ENCODE peak calls at places on chromosomes 7 and 10, in eight cellular contexts. Q is choroid plexus epithelial cell, E is osteoblast, G is endothelial cell, L is NCI-H146, N is KBM-7, M is H1, H is fibroblast of lung. B is an unnamed sample.

GRCh38 chr7:112097524-112097923 is 108.7 kb downstream of the DOCK4 start:
- DNase-seq in Q (no peak), E (no peak), G (no peak), L (no peak), N (no peak), M (no peak), H (no peak), B (no peak)

GRCh38 chr7:111029574-111030357 is 61.2 kb upstream of the LRRN3 start:
- DNase-seq in Q (peak), E (no peak), G (no peak), L (no peak), N (peak), M (no peak), H (peak), B (no peak)

GRCh38 chr7:100676501-100677306 is 3.2 kb downstream of the GNB2 start:
- DNase-seq in Q (no peak), E (peak), G (no peak), L (no peak), N (no peak), M (no peak), H (no peak), B (no peak)

GRCh38 chr7:2619120-2619519 is 12.7 kb upstream of the TTYH3 start:
- DNase-seq in Q (peak), E (peak), G (no peak), L (no peak), N (no peak), M (no peak), H (peak), B (no peak)

GRCh38 chr10:6917125-6917524 is 337.0 kb upstream of the PRKCQ start:
- DNase-seq in Q (no peak), E (no peak), G (no peak), L (no peak), N (no peak), M (no peak), H (no peak), B (no peak)

GRCh38 chr7:138000081-138000701 is 1.7 kb downstream of the CREB3L2 start:
- DNase-seq in Q (peak), E (no peak), G (no peak), L (peak), N (peak), M (no peak), H (peak), B (no peak)

GRCh38 chr10:116287906-116288501 is 15.0 kb upstream of the GFRA1 start:
- DNase-seq in Q (peak), E (no peak), G (peak), L (no peak), N (peak), M (no peak), H (peak), B (no peak)

GRCh38 chr7:113891828-113892227 is 27.0 kb downstream of the PPP1R3A start:
- DNase-seq in Q (peak), E (no peak), G (no peak), L (no peak), N (no peak), M (no peak), H (peak), B (no peak)

GRCh38 chr10:128069351-128070051 is 56.7 kb downstream of the MKI67 start:
- DNase-seq in Q (peak), E (peak), G (peak), L (peak), N (peak), M (peak), H (peak), B (no peak)

GRCh38 chr7:1283337-1283736 is 50.7 kb downstream of the UNCX start:
- DNase-seq in Q (no peak), E (no peak), G (no peak), L (no peak), N (no peak), M (no peak), H (no peak), B (no peak)

GRCh38 chr7:150351587-150352194 is 10.3 kb upstream of the RARRES2 start:
- DNase-seq in Q (peak), E (no peak), G (no peak), L (no peak), N (no peak), M (no peak), H (no peak), B (no peak)

GRCh38 chr10:120600871-120601644 is 144.0 kb downstream of the PLPP4 start:
- DNase-seq in Q (peak), E (no peak), G (peak), L (no peak), N (peak), M (peak), H (peak), B (no peak)

GRCh38 chr10:681670-682318 is 7.7 kb downstream of the DIP2C start:
- DNase-seq in Q (peak), E (peak), G (no peak), L (no peak), N (no peak), M (no peak), H (peak), B (no peak)

GRCh38 chr10:35331894-35332640 is 4.2 kb upstream of the CCNY start:
- DNase-seq in Q (peak), E (peak), G (no peak), L (no peak), N (no peak), M (no peak), H (peak), B (no peak)

GRCh38 chr7:70693690-70694356 is 438.1 kb upstream of the GALNT17 start:
- DNase-seq in Q (peak), E (peak), G (peak), L (peak), N (peak), M (peak), H (peak), B (peak)

GRCh38 chr7:79282051-79282694 is 171.3 kb downstream of the MAGI2 start:
- DNase-seq in Q (peak), E (no peak), G (no peak), L (no peak), N (no peak), M (no peak), H (peak), B (no peak)

GRCh38 chr7:101983147-101983811 is 165.9 kb downstream of the CUX1 start:
- DNase-seq in Q (no peak), E (no peak), G (no peak), L (no peak), N (no peak), M (no peak), H (no peak), B (no peak)